ENCODE peak calls at places on chromosomes 13 and 19, in ten cellular contexts. V is brain microvascular endothelial cell, B is PC-9, Q is AG09309, K is choroid plexus epithelial cell, F is nephron progenitor cell, N is cardiac muscle cell, O is foreskin fibroblast, Z is astrocyte of the spinal cord, J is uterus. T is an unnamed sample.
A peak's percentile ranks its signal among the peaks of the same experiment; 100 is the strongest.

GRCh38 chr19:36986601-36987000 is 70.5 kb downstream of the ZNF568 start:
- DNase-seq in N (no peak), B (no peak), Q (no peak), K (no peak), Z (no peak), V (no peak), O (no peak), J (no peak), F (no peak), T (no peak)

GRCh38 chr13:112233256-112233655 is 142.9 kb upstream of the SPACA7 start:
- DNase-seq in V (no peak), B (no peak), Z (no peak), O (no peak), J (no peak), Q (no peak), K (no peak), F (no peak), N (no peak), T (no peak)

GRCh38 chr13:35356572-35356971 is 119.9 kb downstream of the MAB21L1 start:
- DNase-seq in J (no peak), O (no peak), N (peak; percentile 14), V (no peak), Z (no peak), Q (no peak), F (no peak), B (no peak), K (no peak), T (no peak)

GRCh38 chr13:106349080-106349841 is 186.2 kb downstream of the EFNB2 start:
- DNase-seq in J (no peak), B (peak; percentile 59), F (peak; percentile 44), N (peak; percentile 10), Z (peak; percentile 77), O (peak; percentile 24), Q (no peak), K (peak; percentile 36), V (peak; percentile 30), T (no peak)

GRCh38 chr13:66424417-66424816 is 805.7 kb downstream of the PCDH9 start:
- DNase-seq in V (no peak), N (peak; percentile 71), F (no peak), K (peak; percentile 82), J (no peak), O (peak; percentile 58), Q (no peak), Z (peak; percentile 72), B (no peak), T (peak; percentile 27)

GRCh38 chr19:8558325-8558724 is 18.9 kb downstream of the MYO1F start:
- DNase-seq in Z (no peak), O (no peak), J (no peak), V (no peak), F (no peak), B (no peak), K (no peak), N (no peak), Q (no peak), T (no peak)

GRCh38 chr19:53365899-53366493 is 491 bp downstream of the ZNF525 start:
- DNase-seq in V (peak; percentile 27), O (no peak), Q (no peak), J (no peak), N (no peak), F (peak; percentile 47), K (no peak), Z (no peak), B (no peak), T (peak; percentile 2)

GRCh38 chr13:41077475-41077874 is 16.2 kb downstream of the WBP4 start:
- DNase-seq in B (no peak), V (no peak), J (no peak), N (no peak), O (no peak), Q (no peak), Z (no peak), F (no peak), K (no peak), T (no peak)

GRCh38 chr19:18865106-18865972 is 30.6 kb downstream of the CERS1 start:
- DNase-seq in F (no peak), J (no peak), V (no peak), O (no peak), Z (no peak), B (no peak), Q (no peak), N (no peak), K (no peak), T (no peak)

GRCh38 chr19:37817180-37817911 is 38.0 kb upstream of the ZNF573 start:
- DNase-seq in N (peak; percentile 64), B (no peak), J (peak; percentile 77), Q (no peak), V (peak; percentile 34), Z (peak; percentile 45), O (peak; percentile 75), F (peak; percentile 84), K (peak; percentile 61), T (no peak)

GRCh38 chr13:38979891-38980627 is 10.6 kb downstream of the STOML3 start:
- DNase-seq in B (no peak), O (peak; percentile 3), Z (no peak), F (no peak), V (no peak), Q (no peak), J (peak; percentile 25), K (peak; percentile 39), N (peak; percentile 36), T (no peak)

GRCh38 chr13:38002596-38002995 is 133.0 kb upstream of the TRPC4 start:
- DNase-seq in N (no peak), Z (no peak), Q (no peak), F (no peak), O (no peak), B (no peak), K (no peak), J (no peak), V (no peak), T (no peak)

GRCh38 chr13:25267715-25268114 is 19.6 kb downstream of the MTMR6 start:
- DNase-seq in V (no peak), K (peak; percentile 62), Z (no peak), F (no peak), O (peak; percentile 15), B (no peak), J (no peak), Q (no peak), N (peak; percentile 23), T (peak; percentile 24)
- TF ChIP-seq CTCF in V (peak; percentile 47), K (peak; percentile 55), Z (peak; percentile 31), F (no peak), O (peak; percentile 17), B (peak; percentile 38), J (no peak), Q (peak; percentile 9), N (peak; percentile 20), T (peak; percentile 65)

DNA sequence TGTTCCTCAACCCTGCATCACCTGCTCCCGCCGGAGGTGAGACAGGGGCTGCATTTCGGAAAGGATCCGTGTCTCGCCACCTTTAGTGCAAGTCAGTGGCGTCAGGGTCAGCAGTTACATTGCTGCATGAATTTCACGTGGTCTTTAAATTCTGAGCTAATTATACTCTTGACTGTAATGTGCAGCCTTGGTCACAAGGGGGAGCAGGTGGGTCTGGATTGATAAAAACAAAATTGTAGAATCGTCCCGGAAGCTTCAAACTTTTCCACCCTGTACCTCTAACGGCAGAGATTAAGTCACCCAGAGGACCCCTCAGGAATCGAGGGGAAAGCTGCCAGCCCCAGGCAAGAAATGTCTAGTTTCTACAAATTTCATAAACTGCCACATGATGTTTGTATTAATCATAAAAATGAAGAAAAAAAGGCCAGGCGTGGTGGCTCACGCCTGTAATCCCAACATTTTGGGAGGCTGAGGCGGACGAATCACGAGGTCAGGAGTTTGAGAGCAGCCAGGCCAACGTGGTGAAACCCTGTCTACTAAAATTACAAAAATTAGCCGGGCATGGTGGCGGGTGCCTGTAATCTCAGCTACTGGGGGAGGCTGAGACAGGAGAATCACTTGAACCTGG is 20.2 kb downstream of the BBC3 start:
- DNase-seq in F (peak; percentile 76), B (peak; percentile 70), N (peak; percentile 87), V (peak; percentile 86), O (peak; percentile 89), K (peak; percentile 90), J (peak; percentile 77), Q (no peak), Z (peak; percentile 82), T (peak; percentile 72)
- TF ChIP-seq CTCF in F (peak; percentile 76), B (peak; percentile 95), N (peak; percentile 80), V (peak; percentile 86), O (peak; percentile 68), K (peak; percentile 84), J (peak; percentile 92), Q (peak; percentile 72), Z (peak; percentile 80), T (peak; percentile 93)

GRCh38 chr19:50258918-50259372 is 55.5 kb downstream of the MYH14 start:
- DNase-seq in V (no peak), J (no peak), Q (no peak), Z (no peak), K (no peak), N (peak; percentile 5), F (peak; percentile 58), B (peak; percentile 37), O (no peak), T (no peak)
- TF ChIP-seq CTCF in V (peak; percentile 41), J (no peak), Q (peak; percentile 42), Z (peak; percentile 31), K (no peak), N (peak; percentile 53), F (peak; percentile 60), B (peak; percentile 95), O (no peak), T (peak; percentile 74)

GRCh38 chr19:2255982-2256685 is at the start of gene JSRP1:
- DNase-seq in K (no peak), N (no peak), Z (no peak), F (no peak), V (no peak), Q (no peak), O (no peak), B (no peak), J (no peak), T (no peak)

GRCh38 chr19:2266183-2266993 is 10.2 kb upstream of the JSRP1 start:
- DNase-seq in V (peak; percentile 74), F (no peak), B (no peak), J (peak; percentile 78), Z (peak; percentile 71), K (peak; percentile 87), N (peak; percentile 91), Q (no peak), O (peak; percentile 85), T (peak; percentile 64)

GRCh38 chr19:2260341-2260751 is 4.1 kb upstream of the JSRP1 start:
- DNase-seq in Z (no peak), N (no peak), Q (no peak), J (no peak), V (no peak), O (no peak), F (no peak), B (peak; percentile 27), K (no peak), T (no peak)

GRCh38 chr19:2259331-2259730 is 3.1 kb upstream of the JSRP1 start:
- DNase-seq in V (no peak), Q (no peak), K (no peak), F (no peak), B (peak; percentile 32), O (no peak), N (no peak), Z (no peak), J (no peak), T (peak; percentile 34)

DNA sequence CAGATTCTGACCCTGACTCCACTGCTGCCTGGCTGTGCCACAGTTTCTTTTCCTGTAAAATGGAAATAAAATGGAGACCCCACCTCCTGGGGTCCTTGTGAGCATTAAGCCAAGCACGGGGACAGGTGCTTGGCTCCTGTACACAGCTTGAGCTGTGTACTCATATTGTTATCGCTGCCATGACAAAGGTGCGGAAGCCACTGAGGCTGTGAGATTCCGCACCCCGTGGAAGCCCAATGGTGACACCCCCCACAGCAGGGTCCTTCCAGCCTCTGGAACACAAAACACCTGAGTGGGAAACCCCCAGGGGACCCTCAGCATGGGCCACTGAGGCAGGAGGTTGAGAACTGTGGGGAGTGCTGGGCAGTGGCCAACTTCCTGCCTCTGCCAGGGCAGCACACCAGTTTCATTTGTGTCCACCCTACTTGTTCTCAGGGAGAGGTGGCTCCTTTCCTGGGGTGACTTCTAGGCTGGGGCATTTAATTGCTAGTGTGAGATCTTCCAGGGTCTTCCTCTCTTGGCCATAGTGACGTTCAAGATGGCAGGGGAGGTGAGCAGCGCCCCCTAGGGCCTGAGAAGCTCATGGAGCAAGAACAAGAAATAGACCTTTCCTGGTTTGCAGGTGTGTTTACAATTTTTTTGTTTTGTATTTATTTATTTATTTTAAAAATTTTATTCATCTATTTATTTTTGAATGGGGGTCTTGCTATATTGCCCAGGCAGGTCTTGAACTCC is 5.4 kb upstream of the JSRP1 start:
- DNase-seq in B (no peak), F (no peak), N (peak; percentile 56), V (no peak), O (no peak), K (peak; percentile 46), J (no peak), Q (no peak), Z (no peak), T (no peak)
- TF ChIP-seq CTCF in B (peak; percentile 68), F (peak; percentile 41), N (peak; percentile 73), V (peak; percentile 78), O (peak; percentile 65), K (peak; percentile 76), J (no peak), Q (peak; percentile 65), Z (peak; percentile 71), T (peak; percentile 81)

T was measured in HFFc6.